ENCODE peak calls at places on chromosome 5, in four cellular contexts. One of them, this sample, is unnamed.

GRCh38 chr5:43634621-43635020 is 31.6 kb downstream of the NNT start:
- DNase-seq in PC-9: no peak
- DNase-seq in effector memory CD4-positive, alpha-beta T cell: no peak
- DNase-seq in GM12865: no peak
- DNase-seq in this sample: no peak

GRCh38 chr5:16987776-16988175 is 51.7 kb upstream of the MYO10 start:
- DNase-seq in PC-9: peak
- DNase-seq in GM12865: no peak
- DNase-seq in effector memory CD4-positive, alpha-beta T cell: no peak
- DNase-seq in this sample: no peak

GRCh38 chr5:165805756-165806155 is 2300.3 kb downstream of the MAT2B start:
- DNase-seq in effector memory CD4-positive, alpha-beta T cell: no peak
- DNase-seq in GM12865: no peak
- DNase-seq in PC-9: no peak
- DNase-seq in this sample: no peak

GRCh38 chr5:56951131-56951945 is 585 bp downstream of the MIER3 start:
- DNase-seq in PC-9: no peak
- DNase-seq in effector memory CD4-positive, alpha-beta T cell: no peak
- DNase-seq in GM12865: peak
- DNase-seq in this sample: no peak

GRCh38 chr5:169657127-169657526 is 20.1 kb downstream of the DOCK2 start:
- DNase-seq in GM12865: peak
- DNase-seq in PC-9: no peak
- DNase-seq in effector memory CD4-positive, alpha-beta T cell: no peak
- DNase-seq in this sample: no peak

GRCh38 chr5:124599048-124599973 is 147.1 kb downstream of the ZNF608 start:
- DNase-seq in effector memory CD4-positive, alpha-beta T cell: no peak
- DNase-seq in GM12865: peak
- DNase-seq in PC-9: peak
- DNase-seq in this sample: no peak

GRCh38 chr5:22908129-22908528 is 55.0 kb upstream of the CDH12 start:
- DNase-seq in effector memory CD4-positive, alpha-beta T cell: no peak
- DNase-seq in PC-9: no peak
- DNase-seq in GM12865: no peak
- DNase-seq in this sample: no peak

GRCh38 chr5:101717729-101718128 is 578.4 kb downstream of the SLCO4C1 start:
- DNase-seq in effector memory CD4-positive, alpha-beta T cell: no peak
- DNase-seq in PC-9: no peak
- DNase-seq in GM12865: no peak
- DNase-seq in this sample: no peak

GRCh38 chr5:42645138-42645537 is 111.5 kb upstream of the CCDC152 start:
- DNase-seq in effector memory CD4-positive, alpha-beta T cell: no peak
- DNase-seq in GM12865: no peak
- DNase-seq in PC-9: no peak
- DNase-seq in this sample: no peak

GRCh38 chr5:169701910-169702451 is 64.9 kb downstream of the DOCK2 start:
- DNase-seq in GM12865: no peak
- DNase-seq in effector memory CD4-positive, alpha-beta T cell: no peak
- DNase-seq in PC-9: peak
- DNase-seq in this sample: no peak

GRCh38 chr5:137137013-137137632 is 362.0 kb downstream of the SPOCK1 start:
- DNase-seq in PC-9: no peak
- DNase-seq in effector memory CD4-positive, alpha-beta T cell: no peak
- DNase-seq in GM12865: no peak
- DNase-seq in this sample: no peak

GRCh38 chr5:10702911-10703491 is 58.0 kb downstream of the DAP start:
- DNase-seq in effector memory CD4-positive, alpha-beta T cell: no peak
- DNase-seq in GM12865: no peak
- DNase-seq in PC-9: peak
- DNase-seq in this sample: no peak

GRCh38 chr5:75057551-75057950 is 5.2 kb upstream of the GCNT4 start:
- DNase-seq in effector memory CD4-positive, alpha-beta T cell: no peak
- DNase-seq in GM12865: no peak
- DNase-seq in PC-9: no peak
- DNase-seq in this sample: no peak

GRCh38 chr5:35202319-35203111 is 27.8 kb downstream of the PRLR start:
- DNase-seq in PC-9: no peak
- DNase-seq in effector memory CD4-positive, alpha-beta T cell: no peak
- DNase-seq in GM12865: peak
- DNase-seq in this sample: peak

GRCh38 chr5:44660251-44660650 is 148.5 kb upstream of the MRPS30 start:
- DNase-seq in GM12865: no peak
- DNase-seq in effector memory CD4-positive, alpha-beta T cell: no peak
- DNase-seq in PC-9: no peak
- DNase-seq in this sample: no peak

GRCh38 chr5:92729088-92729487 is 851.9 kb downstream of the NR2F1-AS1 start:
- DNase-seq in GM12865: no peak
- DNase-seq in effector memory CD4-positive, alpha-beta T cell: no peak
- DNase-seq in PC-9: no peak
- DNase-seq in this sample: no peak

GRCh38 chr5:132834057-132834456 is 3.6 kb upstream of the SHROOM1 start:
- DNase-seq in PC-9: no peak
- DNase-seq in GM12865: no peak
- DNase-seq in effector memory CD4-positive, alpha-beta T cell: no peak
- DNase-seq in this sample: no peak

GRCh38 chr5:103582364-103582763 is 19.8 kb upstream of the NUDT12 start:
- DNase-seq in PC-9: no peak
- DNase-seq in GM12865: peak
- DNase-seq in effector memory CD4-positive, alpha-beta T cell: no peak
- DNase-seq in this sample: no peak

GRCh38 chr5:59115345-59115744 is 532.5 kb downstream of the RAB3C start:
- DNase-seq in PC-9: peak
- DNase-seq in effector memory CD4-positive, alpha-beta T cell: no peak
- DNase-seq in GM12865: no peak
- DNase-seq in this sample: no peak

GRCh38 chr5:56591081-56591480 is 224.3 kb upstream of the MAP3K1 start:
- DNase-seq in PC-9: no peak
- DNase-seq in effector memory CD4-positive, alpha-beta T cell: no peak
- DNase-seq in GM12865: no peak
- DNase-seq in this sample: no peak

GRCh38 chr5:151196556-151197290 is 27.2 kb downstream of the CCDC69 start:
- DNase-seq in effector memory CD4-positive, alpha-beta T cell: no peak
- DNase-seq in PC-9: no peak
- DNase-seq in GM12865: peak
- DNase-seq in this sample: peak

GRCh38 chr5:107893642-107894041 is 222.9 kb upstream of the EFNA5 start:
- DNase-seq in PC-9: no peak
- DNase-seq in effector memory CD4-positive, alpha-beta T cell: no peak
- DNase-seq in GM12865: no peak
- DNase-seq in this sample: no peak

GRCh38 chr5:168086104-168086610 is 205.3 kb upstream of the WWC1 start:
- DNase-seq in PC-9: peak
- DNase-seq in effector memory CD4-positive, alpha-beta T cell: no peak
- DNase-seq in GM12865: no peak
- DNase-seq in this sample: no peak

DNA sequence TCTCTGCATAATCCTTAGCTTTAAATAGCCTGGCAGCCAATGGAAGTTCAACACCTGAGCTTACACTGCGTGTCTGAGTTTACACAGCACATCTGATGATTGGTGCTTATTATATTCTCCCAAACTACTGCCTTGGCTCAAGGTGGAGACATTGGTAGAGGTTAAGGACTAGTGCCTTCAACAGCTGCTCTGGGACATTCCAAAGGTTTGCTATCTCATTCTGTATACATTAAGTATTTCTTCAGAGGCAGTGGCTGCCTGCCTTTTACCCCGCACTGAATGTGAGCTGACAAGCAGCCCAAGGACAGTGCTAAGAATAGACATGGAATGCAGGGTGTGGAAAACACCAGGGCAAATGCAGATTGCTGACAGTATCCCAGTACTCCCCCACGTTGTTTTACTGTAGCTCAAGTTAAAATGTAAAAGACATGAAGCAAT is 1.6 kb downstream of the HSPB3 start:
- DNase-seq in PC-9: peak
- DNase-seq in GM12865: no peak
- DNase-seq in effector memory CD4-positive, alpha-beta T cell: no peak
- DNase-seq in this sample: no peak
- H3K4me3 ChIP-seq in PC-9: no peak
- H3K4me3 ChIP-seq in GM12865: no peak
- H3K4me3 ChIP-seq in effector memory CD4-positive, alpha-beta T cell: no peak
- H3K4me3 ChIP-seq in this sample: no peak

GRCh38 chr5:67752357-67752708 is 463.2 kb upstream of the PIK3R1 start:
- DNase-seq in PC-9: no peak
- DNase-seq in effector memory CD4-positive, alpha-beta T cell: no peak
- DNase-seq in GM12865: no peak
- DNase-seq in this sample: no peak
- H3K4me3 ChIP-seq in PC-9: no peak
- H3K4me3 ChIP-seq in effector memory CD4-positive, alpha-beta T cell: no peak
- H3K4me3 ChIP-seq in GM12865: no peak
- H3K4me3 ChIP-seq in this sample: no peak

GRCh38 chr5:157059093-157059539 is at the start of gene HAVCR1:
- DNase-seq in GM12865: no peak
- DNase-seq in PC-9: no peak
- DNase-seq in effector memory CD4-positive, alpha-beta T cell: no peak
- DNase-seq in this sample: no peak
- H3K4me3 ChIP-seq in GM12865: no peak
- H3K4me3 ChIP-seq in PC-9: no peak
- H3K4me3 ChIP-seq in effector memory CD4-positive, alpha-beta T cell: no peak
- H3K4me3 ChIP-seq in this sample: no peak

GRCh38 chr5:61277781-61278180 is 54.3 kb upstream of the ZSWIM6 start:
- DNase-seq in PC-9: peak
- DNase-seq in GM12865: no peak
- DNase-seq in effector memory CD4-positive, alpha-beta T cell: no peak
- DNase-seq in this sample: no peak
- H3K4me3 ChIP-seq in PC-9: no peak
- H3K4me3 ChIP-seq in GM12865: no peak
- H3K4me3 ChIP-seq in effector memory CD4-positive, alpha-beta T cell: no peak
- H3K4me3 ChIP-seq in this sample: no peak

This sample was measured in GM12864.